ENCODE peak calls at places on chromosomes 2 and 18, in six cellular contexts. One of them, this sample, is unnamed.

GRCh38 chr2:135985826-135986393 is 484 bp upstream of the DARS1 start:
- DNase-seq in fibroblast of lung: no peak
- DNase-seq in breast epithelium: no peak
- DNase-seq in OCI-LY7: peak
- DNase-seq in transverse colon: no peak
- DNase-seq in adrenal gland: no peak
- DNase-seq in this sample: no peak

GRCh38 chr2:142980246-142981068 is 103.0 kb downstream of the KYNU start:
- DNase-seq in adrenal gland: no peak
- DNase-seq in breast epithelium: no peak
- DNase-seq in OCI-LY7: peak
- DNase-seq in transverse colon: no peak
- DNase-seq in fibroblast of lung: peak
- DNase-seq in this sample: no peak

GRCh38 chr2:157349949-157350510 is 24.4 kb upstream of the ERMN start:
- DNase-seq in OCI-LY7: no peak
- DNase-seq in fibroblast of lung: peak
- DNase-seq in adrenal gland: no peak
- DNase-seq in transverse colon: no peak
- DNase-seq in breast epithelium: no peak
- DNase-seq in this sample: no peak

GRCh38 chr2:122514451-122514996 is 759.1 kb downstream of the TSN start:
- DNase-seq in fibroblast of lung: no peak
- DNase-seq in adrenal gland: no peak
- DNase-seq in transverse colon: no peak
- DNase-seq in OCI-LY7: no peak
- DNase-seq in breast epithelium: no peak
- DNase-seq in this sample: no peak

GRCh38 chr18:54127759-54128378 is 96.6 kb downstream of the MBD2 start:
- DNase-seq in breast epithelium: no peak
- DNase-seq in transverse colon: no peak
- DNase-seq in adrenal gland: peak
- DNase-seq in fibroblast of lung: peak
- DNase-seq in OCI-LY7: peak
- DNase-seq in this sample: peak

GRCh38 chr2:187867165-187867564 is 312.9 kb upstream of the TFPI start:
- DNase-seq in breast epithelium: no peak
- DNase-seq in transverse colon: no peak
- DNase-seq in fibroblast of lung: no peak
- DNase-seq in adrenal gland: no peak
- DNase-seq in OCI-LY7: no peak
- DNase-seq in this sample: no peak

GRCh38 chr18:74892066-74892627 is 294.5 kb downstream of the ZNF407 start:
- DNase-seq in OCI-LY7: no peak
- DNase-seq in breast epithelium: no peak
- DNase-seq in transverse colon: no peak
- DNase-seq in adrenal gland: no peak
- DNase-seq in fibroblast of lung: no peak
- DNase-seq in this sample: no peak

GRCh38 chr2:237326250-237327171 is 87.5 kb downstream of the COL6A3 start:
- DNase-seq in transverse colon: no peak
- DNase-seq in breast epithelium: no peak
- DNase-seq in OCI-LY7: no peak
- DNase-seq in adrenal gland: no peak
- DNase-seq in fibroblast of lung: peak
- DNase-seq in this sample: no peak

GRCh38 chr2:134029478-134029877 is 224.4 kb upstream of the MGAT5 start:
- DNase-seq in transverse colon: no peak
- DNase-seq in OCI-LY7: no peak
- DNase-seq in breast epithelium: no peak
- DNase-seq in fibroblast of lung: peak
- DNase-seq in adrenal gland: no peak
- DNase-seq in this sample: no peak

GRCh38 chr2:159612255-159612901 is 4.0 kb downstream of the BAZ2B start:
- DNase-seq in adrenal gland: no peak
- DNase-seq in breast epithelium: no peak
- DNase-seq in fibroblast of lung: peak
- DNase-seq in transverse colon: no peak
- DNase-seq in OCI-LY7: no peak
- DNase-seq in this sample: no peak

GRCh38 chr2:118118479-118118878 is 30.2 kb downstream of the INSIG2 start:
- DNase-seq in breast epithelium: no peak
- DNase-seq in adrenal gland: no peak
- DNase-seq in fibroblast of lung: no peak
- DNase-seq in transverse colon: no peak
- DNase-seq in OCI-LY7: no peak
- DNase-seq in this sample: no peak

GRCh38 chr2:33425660-33426059 is 50.8 kb upstream of the RASGRP3 start:
- DNase-seq in breast epithelium: no peak
- DNase-seq in adrenal gland: no peak
- DNase-seq in fibroblast of lung: peak
- DNase-seq in OCI-LY7: no peak
- DNase-seq in transverse colon: no peak
- DNase-seq in this sample: no peak

GRCh38 chr18:46877329-46877987 is 39.8 kb downstream of the PIAS2 start:
- DNase-seq in adrenal gland: no peak
- DNase-seq in OCI-LY7: no peak
- DNase-seq in breast epithelium: no peak
- DNase-seq in transverse colon: no peak
- DNase-seq in fibroblast of lung: no peak
- DNase-seq in this sample: no peak

GRCh38 chr18:59905686-59906091 is 5.9 kb downstream of the PMAIP1 start:
- DNase-seq in breast epithelium: no peak
- DNase-seq in OCI-LY7: no peak
- DNase-seq in fibroblast of lung: no peak
- DNase-seq in transverse colon: no peak
- DNase-seq in adrenal gland: no peak
- DNase-seq in this sample: no peak

GRCh38 chr2:16722121-16722520 is 56.5 kb upstream of the CYRIA start:
- DNase-seq in fibroblast of lung: no peak
- DNase-seq in OCI-LY7: no peak
- DNase-seq in adrenal gland: no peak
- DNase-seq in breast epithelium: no peak
- DNase-seq in transverse colon: no peak
- DNase-seq in this sample: no peak

GRCh38 chr2:166882851-166883250 is 5.4 kb upstream of the XIRP2 start:
- DNase-seq in breast epithelium: no peak
- DNase-seq in fibroblast of lung: no peak
- DNase-seq in adrenal gland: no peak
- DNase-seq in OCI-LY7: no peak
- DNase-seq in transverse colon: no peak
- DNase-seq in this sample: no peak

GRCh38 chr18:3281456-3282400 is 19.8 kb downstream of the MYL12B start:
- DNase-seq in transverse colon: no peak
- DNase-seq in adrenal gland: no peak
- DNase-seq in fibroblast of lung: peak
- DNase-seq in breast epithelium: no peak
- DNase-seq in OCI-LY7: peak
- DNase-seq in this sample: no peak

GRCh38 chr2:34486945-34487344 is 887.8 kb upstream of the FAM98A start:
- DNase-seq in adrenal gland: no peak
- DNase-seq in transverse colon: no peak
- DNase-seq in fibroblast of lung: no peak
- DNase-seq in breast epithelium: no peak
- DNase-seq in OCI-LY7: no peak
- DNase-seq in this sample: no peak

GRCh38 chr2:123916512-123916911 is 108.6 kb upstream of the CNTNAP5 start:
- DNase-seq in OCI-LY7: no peak
- DNase-seq in breast epithelium: no peak
- DNase-seq in transverse colon: no peak
- DNase-seq in adrenal gland: no peak
- DNase-seq in fibroblast of lung: no peak
- DNase-seq in this sample: no peak

GRCh38 chr2:98087447-98088065 is 589 bp downstream of the VWA3B start:
- DNase-seq in breast epithelium: no peak
- DNase-seq in transverse colon: no peak
- DNase-seq in fibroblast of lung: no peak
- DNase-seq in adrenal gland: no peak
- DNase-seq in OCI-LY7: no peak
- DNase-seq in this sample: no peak

GRCh38 chr2:111990856-111991255 is 64.2 kb upstream of the TMEM87B start:
- DNase-seq in adrenal gland: peak
- DNase-seq in transverse colon: no peak
- DNase-seq in fibroblast of lung: no peak
- DNase-seq in breast epithelium: no peak
- DNase-seq in OCI-LY7: no peak
- DNase-seq in this sample: no peak

GRCh38 chr2:26455801-26456700 is 21.9 kb downstream of the OTOF start:
- DNase-seq in breast epithelium: peak
- DNase-seq in transverse colon: no peak
- DNase-seq in OCI-LY7: no peak
- DNase-seq in adrenal gland: peak
- DNase-seq in fibroblast of lung: no peak
- DNase-seq in this sample: no peak

GRCh38 chr2:214069254-214069653 is 341.6 kb upstream of the VWC2L start:
- DNase-seq in fibroblast of lung: peak
- DNase-seq in adrenal gland: peak
- DNase-seq in transverse colon: no peak
- DNase-seq in OCI-LY7: no peak
- DNase-seq in breast epithelium: no peak
- DNase-seq in this sample: no peak

GRCh38 chr18:21739604-21740473 is 753 bp upstream of the MIB1 start:
- DNase-seq in transverse colon: no peak
- DNase-seq in adrenal gland: peak
- DNase-seq in OCI-LY7: peak
- DNase-seq in breast epithelium: no peak
- DNase-seq in fibroblast of lung: no peak
- DNase-seq in this sample: no peak

DNA sequence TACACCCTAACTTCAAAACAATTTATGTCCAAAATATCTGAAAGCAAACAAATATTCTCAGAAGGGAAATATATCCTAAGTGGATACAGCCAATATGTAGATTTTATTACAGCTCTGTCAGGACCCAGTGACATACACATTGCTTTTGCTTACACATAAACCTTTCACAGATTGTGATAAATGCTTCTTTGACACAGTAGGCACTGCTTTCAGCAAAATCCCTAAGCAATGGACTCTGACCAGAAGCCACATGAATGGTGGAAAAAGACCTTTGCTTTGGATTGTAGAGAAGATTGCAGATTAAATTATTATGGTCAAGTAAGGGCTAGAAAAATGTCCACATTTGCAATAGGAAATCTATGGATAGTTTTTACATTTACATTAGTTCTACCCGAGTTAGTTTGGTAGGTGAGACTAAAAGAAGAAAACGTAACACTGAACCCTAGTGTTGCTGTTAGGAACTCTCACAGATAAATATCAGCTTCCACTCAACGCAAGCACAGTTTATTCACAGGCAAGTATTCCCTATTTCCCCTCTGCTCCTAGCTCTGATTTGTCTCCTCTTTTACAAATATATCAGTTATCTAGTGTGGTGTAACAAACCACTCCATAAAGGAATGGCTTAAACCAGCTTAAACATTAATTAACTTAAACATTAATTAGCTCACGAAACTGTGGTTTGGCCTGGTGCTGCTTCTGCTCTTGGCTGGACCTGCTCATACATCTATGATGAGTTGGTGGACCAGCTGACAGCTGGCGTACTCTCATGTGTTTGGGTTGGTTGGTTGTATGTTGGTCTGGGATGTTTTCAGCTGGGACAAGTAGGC is 23.6 kb upstream of the SERPINE2 start:
- DNase-seq in OCI-LY7: no peak
- DNase-seq in transverse colon: no peak
- DNase-seq in adrenal gland: no peak
- DNase-seq in breast epithelium: no peak
- DNase-seq in fibroblast of lung: no peak
- DNase-seq in this sample: no peak
- TF ChIP-seq CTCF in OCI-LY7: peak
- TF ChIP-seq CTCF in transverse colon: no peak
- TF ChIP-seq CTCF in adrenal gland: no peak
- TF ChIP-seq CTCF in breast epithelium: no peak
- TF ChIP-seq CTCF in fibroblast of lung: no peak
- TF ChIP-seq CTCF in this sample: no peak

GRCh38 chr18:77407733-77408132 is 158.1 kb downstream of the GALR1 start:
- DNase-seq in adrenal gland: no peak
- DNase-seq in transverse colon: no peak
- DNase-seq in OCI-LY7: no peak
- DNase-seq in fibroblast of lung: no peak
- DNase-seq in breast epithelium: no peak
- DNase-seq in this sample: no peak
- TF ChIP-seq CTCF in adrenal gland: no peak
- TF ChIP-seq CTCF in transverse colon: no peak
- TF ChIP-seq CTCF in OCI-LY7: no peak
- TF ChIP-seq CTCF in fibroblast of lung: no peak
- TF ChIP-seq CTCF in breast epithelium: no peak
- TF ChIP-seq CTCF in this sample: no peak

DNA sequence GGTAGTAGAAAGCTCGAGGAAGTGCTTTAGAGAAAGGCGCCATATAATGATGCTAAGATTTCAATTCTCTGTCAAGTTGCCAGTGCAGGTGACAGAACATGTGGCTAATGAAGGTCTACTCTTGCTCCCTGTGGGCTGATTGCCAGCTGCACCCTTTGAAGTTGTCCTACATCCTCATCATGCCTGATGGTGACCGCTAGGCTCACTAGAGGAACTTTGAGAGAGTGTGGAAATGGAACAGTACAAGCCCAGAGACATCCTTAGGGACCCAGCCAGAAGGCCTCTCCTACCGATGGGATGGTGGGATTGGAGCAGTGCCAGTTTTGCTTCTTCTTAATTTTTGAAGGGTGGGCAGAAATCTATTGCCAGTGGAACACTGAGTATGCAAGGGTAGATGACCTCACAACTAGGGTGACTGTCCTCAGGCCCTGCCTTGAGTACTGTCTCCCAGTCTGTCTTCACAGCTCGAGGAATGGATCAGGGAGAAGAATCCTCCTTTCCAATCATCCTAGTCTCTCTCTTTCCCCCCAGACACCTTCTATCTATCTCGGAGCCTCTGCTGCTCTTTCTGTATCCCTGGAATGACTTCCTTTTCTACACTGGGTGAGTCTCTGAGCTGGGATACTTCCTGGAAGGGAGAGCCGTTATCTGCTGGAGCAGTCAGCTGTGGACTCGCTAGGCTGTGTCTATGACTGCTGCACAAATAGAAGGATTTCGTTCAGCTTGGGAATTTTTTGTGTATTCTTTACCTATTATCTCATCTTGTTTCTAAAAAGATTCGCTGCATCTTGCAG is 33.5 kb downstream of the LGALSL start:
- DNase-seq in transverse colon: no peak
- DNase-seq in OCI-LY7: peak
- DNase-seq in breast epithelium: no peak
- DNase-seq in adrenal gland: peak
- DNase-seq in fibroblast of lung: no peak
- DNase-seq in this sample: no peak
- TF ChIP-seq CTCF in transverse colon: no peak
- TF ChIP-seq CTCF in OCI-LY7: no peak
- TF ChIP-seq CTCF in breast epithelium: no peak
- TF ChIP-seq CTCF in adrenal gland: no peak
- TF ChIP-seq CTCF in fibroblast of lung: no peak
- TF ChIP-seq CTCF in this sample: no peak

DNA sequence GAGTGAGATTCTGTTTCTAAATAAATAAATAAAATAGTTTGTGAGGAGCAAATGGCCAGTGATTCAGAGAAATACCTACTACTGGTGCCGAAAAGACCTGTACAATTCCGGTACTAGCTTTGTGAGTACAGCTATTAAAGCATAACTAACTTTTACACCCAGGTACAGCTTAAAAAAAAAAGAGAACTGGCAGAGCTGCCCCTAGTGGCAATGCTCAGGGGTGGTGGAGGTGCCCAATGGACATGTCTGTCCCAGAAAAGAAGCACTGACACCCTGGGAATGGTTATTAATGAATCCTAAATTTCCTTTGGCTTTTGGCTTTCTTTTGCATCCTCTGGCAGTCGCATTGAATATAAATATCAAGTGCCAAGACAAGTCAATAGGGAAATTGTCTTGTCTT is 87.0 kb downstream of the LIPG start:
- DNase-seq in fibroblast of lung: no peak
- DNase-seq in OCI-LY7: no peak
- DNase-seq in breast epithelium: no peak
- DNase-seq in transverse colon: no peak
- DNase-seq in adrenal gland: no peak
- DNase-seq in this sample: no peak
- TF ChIP-seq CTCF in fibroblast of lung: no peak
- TF ChIP-seq CTCF in OCI-LY7: no peak
- TF ChIP-seq CTCF in breast epithelium: no peak
- TF ChIP-seq CTCF in transverse colon: no peak
- TF ChIP-seq CTCF in adrenal gland: no peak
- TF ChIP-seq CTCF in this sample: peak